ENCODE peak calls at places on chromosomes 6 and 20, in four cellular contexts. R is heart right ventricle, U is AG04450, J is uterus. H is an unnamed sample.

GRCh38 chr6:138724015-138724414 is 49.6 kb upstream of the CCDC28A start:
- DNase-seq in R (peak; percentile 34), U (no peak), J (no peak), H (no peak)

GRCh38 chr20:21377701-21378100 is 19.6 kb downstream of the NKX2-4 start:
- DNase-seq in R (no peak), U (no peak), J (no peak), H (no peak)

GRCh38 chr6:107123501-107123900 is 8.2 kb upstream of the BEND3 start:
- DNase-seq in R (no peak), U (no peak), J (no peak), H (no peak)

GRCh38 chr6:108948252-108948651 is 100.0 kb downstream of the ARMC2 start:
- DNase-seq in R (no peak), U (no peak), J (no peak), H (no peak)

GRCh38 chr6:41182069-41183034 is 18.6 kb downstream of the TREML2 start:
- DNase-seq in R (no peak), U (peak; percentile 4), J (no peak), H (peak; percentile 28)

GRCh38 chr20:62804021-62804631 is 509 bp upstream of the OGFR start:
- DNase-seq in R (no peak), U (no peak), J (no peak), H (no peak)

GRCh38 chr6:47865206-47865605 is 83.4 kb downstream of the OPN5 start:
- DNase-seq in R (no peak), U (no peak), J (no peak), H (no peak)

GRCh38 chr20:21125072-21125848 is 622 bp upstream of the KIZ start:
- DNase-seq in R (peak; percentile 38), U (no peak), J (peak; percentile 46), H (peak; percentile 28)

GRCh38 chr6:119347466-119348307 is 1.9 kb downstream of the MAN1A1 start:
- DNase-seq in R (peak; percentile 19), U (no peak), J (peak; percentile 32), H (no peak)

GRCh38 chr20:8153281-8153908 is 21.3 kb downstream of the PLCB1 start:
- DNase-seq in R (no peak), U (no peak), J (no peak), H (no peak)

GRCh38 chr20:35409542-35409941 is 2.2 kb downstream of the UQCC1 start:
- DNase-seq in R (no peak), U (no peak), J (no peak), H (no peak)

GRCh38 chr20:35405775-35406174 is 6.0 kb downstream of the UQCC1 start:
- DNase-seq in R (no peak), U (no peak), J (no peak), H (no peak)

GRCh38 chr20:35404614-35405259 is 7.0 kb downstream of the UQCC1 start:
- DNase-seq in R (no peak), U (no peak), J (no peak), H (no peak)

GRCh38 chr20:35408270-35408669 is 3.5 kb downstream of the UQCC1 start:
- DNase-seq in R (no peak), U (no peak), J (no peak), H (no peak)

DNA sequence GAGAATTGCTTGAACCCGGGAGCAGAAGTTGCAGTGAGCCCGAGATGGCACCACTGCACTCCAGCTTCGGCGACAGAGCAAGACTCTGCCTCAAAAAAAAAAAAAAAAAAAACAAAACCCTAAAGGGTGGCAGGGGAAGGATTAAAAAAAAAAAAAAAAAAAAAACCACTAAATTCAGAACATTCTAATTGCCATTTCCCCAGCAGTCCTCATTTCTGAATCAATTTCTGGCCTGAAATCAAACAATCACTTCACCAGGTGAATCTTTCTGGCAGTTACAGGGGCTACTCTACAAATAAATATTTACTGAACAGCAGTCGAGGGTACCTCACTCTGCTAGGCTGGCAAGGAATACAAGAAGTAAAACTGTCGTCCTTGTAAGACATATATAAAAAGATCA is 1.2 kb downstream of the UQCC1 start:
- DNase-seq in R (no peak), U (no peak), J (no peak), H (no peak)
- H3K4me3 ChIP-seq in R (no peak overlapping the region), U (peak overlapping the region; percentile 96), J (peak overlapping the region; percentile 79), H (peak overlapping the region; percentile 88)

GRCh38 chr6:121430514-121431460 is 4.7 kb upstream of the GJA1 start:
- DNase-seq in R (no peak), U (peak; percentile 20), J (no peak), H (no peak)

GRCh38 chr6:121436172-121436965 is 923 bp downstream of the GJA1 start:
- DNase-seq in R (no peak), U (no peak), J (peak; percentile 29), H (no peak)

GRCh38 chr6:121436966-121437756 is 1.7 kb downstream of the GJA1 start:
- DNase-seq in R (peak; percentile 50), U (peak; percentile 11), J (peak; percentile 54), H (no peak)

GRCh38 chr6:121435444-121436069 is at the start of gene GJA1:
- DNase-seq in R (no peak), U (peak; percentile 46), J (peak; percentile 75), H (peak; percentile 50)

GRCh38 chr6:121434037-121434770 is 1.2 kb upstream of the GJA1 start:
- DNase-seq in R (no peak), U (no peak), J (peak; percentile 31), H (no peak)
- TF ChIP-seq CTCF in R (no peak), U (no peak), J (no peak), H (no peak)

GRCh38 chr6:57173056-57173885 is 1.1 kb downstream of the BAG2 start:
- DNase-seq in R (no peak), U (no peak), J (no peak), H (no peak)
- H3K4me3 ChIP-seq in R (peak overlapping the region; percentile 75), U (peak overlapping the region; percentile 86), J (peak overlapping the region; percentile 83), H (peak overlapping the region; percentile 65)

GRCh38 chr6:143516700-143517446 is 5.4 kb upstream of the FUCA2 start:
- DNase-seq in R (no peak), U (no peak), J (no peak), H (no peak)

GRCh38 chr6:143510991-143511891 is at the start of gene FUCA2:
- DNase-seq in R (peak; percentile 95), U (peak; percentile 64), J (peak; percentile 89), H (peak; percentile 17)

GRCh38 chr6:143515766-143516355 is 4.3 kb upstream of the FUCA2 start:
- DNase-seq in R (no peak), U (no peak), J (no peak), H (no peak)

GRCh38 chr6:143514996-143515760 is 3.7 kb upstream of the FUCA2 start:
- DNase-seq in R (peak; percentile 63), U (no peak), J (no peak), H (no peak)

DNA sequence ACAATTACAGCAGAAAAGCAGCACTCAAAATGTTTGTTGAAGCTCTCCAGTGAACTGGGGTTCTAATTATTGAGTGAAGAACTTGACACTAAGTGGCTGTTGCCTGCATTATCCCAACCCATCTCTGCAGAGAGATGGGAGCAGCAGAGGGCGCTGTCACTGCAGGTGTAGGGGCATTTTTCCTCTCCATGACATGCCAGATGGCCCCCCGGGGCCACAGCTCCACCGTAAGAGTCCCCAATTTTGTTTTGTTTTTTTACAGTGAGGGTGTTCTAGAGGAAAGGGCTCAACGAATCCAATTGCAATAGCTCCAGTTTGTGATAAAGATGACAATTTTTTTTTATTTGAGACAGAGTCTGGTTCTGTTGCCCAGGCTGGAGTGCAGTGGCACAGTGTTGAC is 1.9 kb upstream of the FUCA2 start:
- DNase-seq in R (peak; percentile 25), U (no peak), J (no peak), H (no peak)
- TF ChIP-seq CTCF in R (no peak), U (peak; percentile 37), J (no peak), H (peak; percentile 32)

GRCh38 chr20:36093025-36093803 is 61.3 kb upstream of the EPB41L1 start:
- DNase-seq in R (peak; percentile 51), U (no peak), J (peak; percentile 29), H (no peak)

GRCh38 chr20:36094497-36094896 is 60.0 kb upstream of the EPB41L1 start:
- DNase-seq in R (no peak), U (no peak), J (no peak), H (no peak)

GRCh38 chr20:36092424-36093024 is 62.0 kb upstream of the EPB41L1 start:
- DNase-seq in R (peak; percentile 40), U (no peak), J (no peak), H (no peak)

GRCh38 chr20:36091561-36092423 is 62.7 kb upstream of the EPB41L1 start:
- DNase-seq in R (no peak), U (no peak), J (no peak), H (no peak)

DNA sequence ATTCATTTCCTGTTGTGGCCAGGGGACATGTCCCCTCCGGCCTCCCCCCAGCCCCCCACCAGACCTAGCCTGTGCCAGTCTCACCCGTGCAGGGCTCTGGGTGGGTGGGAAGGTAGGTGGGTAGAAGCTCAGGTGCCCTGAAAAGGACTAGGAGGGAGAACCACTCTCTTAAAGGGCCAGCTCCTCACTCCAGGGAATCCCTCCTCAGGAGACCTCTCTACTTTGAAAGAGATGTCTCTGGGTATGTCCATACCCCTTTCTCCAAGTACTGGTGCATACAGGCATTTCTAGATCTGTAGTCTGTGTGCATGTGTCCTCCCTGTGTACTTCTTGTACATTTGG is 60.8 kb upstream of the EPB41L1 start:
- DNase-seq in R (no peak), U (no peak), J (no peak), H (no peak)
- H3K4me3 ChIP-seq in R (no peak overlapping the region), U (peak overlapping the region; percentile 67), J (peak overlapping the region; percentile 49), H (peak overlapping the region; percentile 68)

GRCh38 chr20:24779886-24780285 is 169.2 kb upstream of the CST7 start:
- DNase-seq in R (no peak), U (no peak), J (no peak), H (no peak)

GRCh38 chr20:24780648-24781047 is 168.4 kb upstream of the CST7 start:
- DNase-seq in R (no peak), U (no peak), J (no peak), H (no peak)

GRCh38 chr20:24782221-24782620 is 166.8 kb upstream of the CST7 start:
- DNase-seq in R (no peak), U (no peak), J (no peak), H (no peak)

GRCh38 chr20:24782801-24783630 is 166.1 kb upstream of the CST7 start:
- DNase-seq in R (no peak), U (no peak), J (no peak), H (no peak)

DNA sequence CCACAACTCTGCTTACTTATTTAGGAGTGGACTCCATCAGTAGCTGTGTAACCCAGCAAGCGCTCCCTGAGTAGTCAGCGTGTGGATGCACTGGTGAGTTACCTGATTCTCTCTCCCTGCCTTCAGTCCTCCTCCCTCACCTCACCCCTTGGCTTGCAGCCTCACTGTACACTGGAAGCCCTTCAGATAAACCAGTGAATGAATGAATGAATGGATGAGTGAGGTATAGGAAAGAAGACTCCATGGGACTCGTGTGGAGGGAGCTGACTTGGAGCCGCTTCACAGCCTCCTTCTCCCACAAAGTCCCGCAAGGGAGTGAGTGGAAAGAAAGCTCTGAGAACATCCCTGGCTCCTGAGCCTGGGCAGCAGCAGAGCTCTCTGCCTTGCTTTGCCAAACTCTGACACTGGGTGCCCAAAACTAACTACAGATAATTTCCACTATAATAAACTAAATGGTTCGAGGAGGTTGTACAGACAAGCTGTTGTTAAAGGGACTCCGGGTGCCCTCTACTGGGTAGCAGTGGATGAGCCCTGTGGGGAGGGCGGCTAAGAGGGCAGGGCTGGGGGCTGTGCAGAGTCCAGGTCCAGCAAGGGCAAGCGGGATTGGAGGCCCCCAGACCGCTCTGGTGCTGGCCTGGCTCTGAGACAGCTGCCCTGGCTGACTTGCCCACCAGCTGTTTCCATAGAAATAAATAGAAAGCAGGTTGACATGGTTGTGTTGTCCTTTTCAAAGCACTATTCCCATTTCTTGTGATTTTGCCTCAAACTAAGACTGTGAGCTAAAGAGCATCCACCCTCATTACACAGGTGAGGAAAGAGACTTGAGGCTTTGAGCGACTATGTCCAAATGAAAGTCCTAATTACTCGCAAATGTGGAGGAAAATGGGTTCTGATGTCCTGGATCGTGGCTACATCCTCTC is 167.7 kb upstream of the CST7 start:
- DNase-seq in R (no peak), U (no peak), J (no peak), H (no peak)
- TF ChIP-seq CTCF in R (peak; percentile 46), U (peak; percentile 81), J (no peak), H (peak; percentile 75)

H was measured in AG04449.